ENCODE peak calls at places on chromosomes 16 and 17, in six cellular contexts. V is HT-29; K is effector memory CD4-positive, alpha-beta T cell; I is activated gamma-delta T cell treated with anti-CD3 and anti-CD28 coated beads, Interleukin-2, amount 50 U/mL, for 16 hours; J is T1000; L is stimulated activated CD8-positive, alpha-beta memory T cell treated with anti-CD3 and anti-CD28 coated beads, Interleukin-15, amount 100 ng/mL, for 48 hours. N is an unnamed sample.

GRCh38 chr17:8799851-8800212 is 667 bp upstream of the MFSD6L start:
- DNase-seq in V (no peak), I (no peak), J (no peak), K (no peak), L (no peak), N (no peak)

GRCh38 chr16:81620796-81621195 is 158.3 kb upstream of the PLCG2 start:
- DNase-seq in V (no peak), I (no peak), K (no peak), L (no peak), J (no peak), N (no peak)

GRCh38 chr17:14768923-14769322 is 468.0 kb downstream of the HS3ST3B1 start:
- DNase-seq in I (no peak), K (no peak), J (no peak), L (no peak), V (no peak), N (no peak)

GRCh38 chr17:64443086-64443760 is 5.7 kb upstream of the MILR1 start:
- DNase-seq in I (no peak), V (peak; percentile 36), L (no peak), J (no peak), K (no peak), N (no peak)

GRCh38 chr16:54589326-54589725 is 302.7 kb upstream of the IRX3 start:
- DNase-seq in L (no peak), V (no peak), K (no peak), I (no peak), J (no peak), N (no peak)

GRCh38 chr16:60031751-60032150 is 1297.6 kb upstream of the GOT2 start:
- DNase-seq in L (no peak), V (no peak), I (no peak), J (no peak), K (no peak), N (no peak)

GRCh38 chr17:49995055-49995738 is at the start of gene DLX3:
- DNase-seq in I (no peak), L (no peak), K (no peak), V (peak; percentile 52), J (peak; percentile 62), N (peak; percentile 26)

GRCh38 chr17:48553837-48554236 is 8.9 kb upstream of the HOXB2 start:
- DNase-seq in J (no peak), V (no peak), K (no peak), I (no peak), L (no peak), N (no peak)

GRCh38 chr17:58301504-58302150 is 20.9 kb upstream of the MPO start:
- DNase-seq in J (no peak), K (no peak), V (no peak), I (no peak), L (no peak), N (no peak)

GRCh38 chr17:16935241-16935663 is 36.7 kb downstream of the TNFRSF13B start:
- DNase-seq in I (no peak), K (no peak), J (no peak), V (no peak), L (no peak), N (no peak)

N was measured in HuH-7.